ENCODE peak calls at places on chromosomes 1 and 21, in four cellular contexts. E is left lung; P is stimulated activated naive CD8-positive, alpha-beta T cell treated with anti-CD3 and anti-CD28 coated beads, Interleukin-15, Interleukin-2, amounts not matched to agents 100 U/mL and 50 U/mL, for 24 hours; B is pancreas. K is an unnamed sample.

GRCh38 chr1:173422456-173422976 is 54.6 kb upstream of the PRDX6 start:
- ATAC-seq in E (peak), P (no peak), B (peak), K (no peak)

GRCh38 chr1:207010726-207011125 is 21.8 kb downstream of the C1orf116 start:
- ATAC-seq in E (peak), P (no peak), B (no peak), K (no peak)

GRCh38 chr1:1361982-1362423 is 3.6 kb upstream of the MXRA8 start:
- ATAC-seq in E (no peak), P (no peak), B (no peak), K (no peak)

GRCh38 chr21:42637602-42638041 is 15.8 kb upstream of the PDE9A start:
- ATAC-seq in E (no peak), P (no peak), B (no peak), K (no peak)

GRCh38 chr1:214621178-214621577 is 18.2 kb downstream of the CENPF start:
- ATAC-seq in E (no peak), P (no peak), B (peak), K (no peak)

GRCh38 chr1:176696689-176697088 is 233.7 kb downstream of the PAPPA2 start:
- ATAC-seq in E (no peak), P (no peak), B (no peak), K (no peak)

GRCh38 chr1:27074175-27074780 is 61.6 kb upstream of the TENT5B start:
- ATAC-seq in E (peak), P (peak), B (no peak), K (peak)

GRCh38 chr1:95095833-95096217 is 21.3 kb upstream of the TLCD4 start:
- ATAC-seq in E (peak), P (no peak), B (no peak), K (no peak)

GRCh38 chr1:230077011-230077410 is 10.0 kb downstream of the GALNT2 start:
- ATAC-seq in E (no peak), P (peak), B (no peak), K (peak)

GRCh38 chr1:167543566-167543965 is 10.0 kb downstream of the CREG1 start:
- ATAC-seq in E (no peak), P (no peak), B (no peak), K (no peak)

GRCh38 chr1:147824776-147825175 is 64.4 kb upstream of the GJA5 start:
- ATAC-seq in E (no peak), P (no peak), B (no peak), K (no peak)

GRCh38 chr1:5640845-5641244 is 351.4 kb downstream of the NPHP4 start:
- ATAC-seq in E (no peak), P (no peak), B (no peak), K (no peak)

GRCh38 chr1:62100442-62100841 is 94.2 kb upstream of the L1TD1 start:
- ATAC-seq in E (no peak), P (peak), B (no peak), K (no peak)

GRCh38 chr1:205824180-205824579 is 11.2 kb upstream of the SLC41A1 start:
- ATAC-seq in E (no peak), P (peak), B (no peak), K (peak)

GRCh38 chr1:86449103-86449502 is 19.6 kb upstream of the CLCA1 start:
- ATAC-seq in E (no peak), P (no peak), B (no peak), K (no peak)

GRCh38 chr1:162366149-162366548 is 10.5 kb downstream of the SPATA46 start:
- ATAC-seq in E (no peak), P (no peak), B (no peak), K (no peak)

GRCh38 chr1:29256979-29257804 is 20.9 kb downstream of the PTPRU start:
- ATAC-seq in E (no peak), P (no peak), B (peak), K (no peak)

GRCh38 chr1:200658037-200658808 is 11.5 kb downstream of the DDX59 start:
- ATAC-seq in E (no peak), P (no peak), B (no peak), K (no peak)

GRCh38 chr1:206430031-206430983 is 40.0 kb upstream of the IKBKE start:
- ATAC-seq in E (peak), P (no peak), B (peak), K (peak)

GRCh38 chr1:32623775-32624174 is 26.6 kb downstream of the ZBTB8OS start:
- ATAC-seq in E (no peak), P (peak), B (no peak), K (peak)

K was measured in activated T-helper 17 cell treated with anti-CD3 and anti-CD28 coated beads, Interleukin-2, amount 50 U/mL, for 72 hours.